ENCODE peak calls at places on chromosomes 11 and 22, in nine cellular contexts. One of them, this sample, is unnamed.

GRCh38 chr11:2524446-2525165 is 79.8 kb downstream of the KCNQ1 start:
- DNase-seq in germinal center: no peak
- DNase-seq in body of pancreas: peak
- DNase-seq in ureter: peak
- DNase-seq in SW480: no peak
- DNase-seq in left colon: peak
- DNase-seq in midbrain: no peak
- DNase-seq in IMR-90: no peak
- DNase-seq in Caco-2: peak
- DNase-seq in this sample: no peak

GRCh38 chr11:17473071-17473744 is 3.4 kb downstream of the ABCC8 start:
- DNase-seq in left colon: no peak
- DNase-seq in SW480: peak
- DNase-seq in midbrain: no peak
- DNase-seq in ureter: no peak
- DNase-seq in IMR-90: peak
- DNase-seq in germinal center: no peak
- DNase-seq in body of pancreas: peak
- DNase-seq in Caco-2: peak
- DNase-seq in this sample: no peak

GRCh38 chr11:26950260-26950719 is 43.6 kb upstream of the FIBIN start:
- DNase-seq in IMR-90: peak
- DNase-seq in body of pancreas: no peak
- DNase-seq in ureter: no peak
- DNase-seq in left colon: peak
- DNase-seq in SW480: no peak
- DNase-seq in Caco-2: no peak
- DNase-seq in midbrain: no peak
- DNase-seq in germinal center: no peak
- DNase-seq in this sample: no peak

GRCh38 chr11:14095882-14096281 is 133.4 kb downstream of the SPON1 start:
- DNase-seq in midbrain: no peak
- DNase-seq in germinal center: no peak
- DNase-seq in left colon: no peak
- DNase-seq in Caco-2: no peak
- DNase-seq in IMR-90: no peak
- DNase-seq in ureter: no peak
- DNase-seq in body of pancreas: no peak
- DNase-seq in SW480: no peak
- DNase-seq in this sample: no peak

GRCh38 chr22:24146190-24146616 is 35.1 kb upstream of the SUSD2 start:
- DNase-seq in body of pancreas: peak
- DNase-seq in midbrain: no peak
- DNase-seq in ureter: peak
- DNase-seq in IMR-90: peak
- DNase-seq in germinal center: peak
- DNase-seq in SW480: peak
- DNase-seq in left colon: peak
- DNase-seq in Caco-2: peak
- DNase-seq in this sample: peak

GRCh38 chr11:44381261-44381660 is 71.3 kb upstream of the ALX4 start:
- DNase-seq in body of pancreas: no peak
- DNase-seq in germinal center: no peak
- DNase-seq in left colon: no peak
- DNase-seq in Caco-2: peak
- DNase-seq in SW480: no peak
- DNase-seq in IMR-90: no peak
- DNase-seq in midbrain: no peak
- DNase-seq in ureter: no peak
- DNase-seq in this sample: no peak

GRCh38 chr11:14519692-14520085 is 497 bp downstream of the PSMA1 start:
- DNase-seq in midbrain: no peak
- DNase-seq in germinal center: peak
- DNase-seq in Caco-2: no peak
- DNase-seq in IMR-90: peak
- DNase-seq in left colon: no peak
- DNase-seq in body of pancreas: no peak
- DNase-seq in ureter: no peak
- DNase-seq in SW480: peak
- DNase-seq in this sample: no peak

GRCh38 chr11:96207459-96208449 is 135.2 kb downstream of the MAML2 start:
- DNase-seq in ureter: no peak
- DNase-seq in SW480: peak
- DNase-seq in left colon: peak
- DNase-seq in Caco-2: peak
- DNase-seq in body of pancreas: no peak
- DNase-seq in IMR-90: peak
- DNase-seq in midbrain: no peak
- DNase-seq in germinal center: no peak
- DNase-seq in this sample: no peak

GRCh38 chr11:45159781-45160365 is 13.4 kb downstream of the PRDM11 start:
- DNase-seq in body of pancreas: no peak
- DNase-seq in SW480: no peak
- DNase-seq in Caco-2: no peak
- DNase-seq in left colon: no peak
- DNase-seq in IMR-90: no peak
- DNase-seq in ureter: no peak
- DNase-seq in midbrain: no peak
- DNase-seq in germinal center: no peak
- DNase-seq in this sample: no peak

GRCh38 chr11:82239498-82239897 is 494.2 kb downstream of the FAM181B start:
- DNase-seq in IMR-90: no peak
- DNase-seq in midbrain: no peak
- DNase-seq in left colon: no peak
- DNase-seq in body of pancreas: no peak
- DNase-seq in ureter: no peak
- DNase-seq in Caco-2: no peak
- DNase-seq in SW480: no peak
- DNase-seq in germinal center: no peak
- DNase-seq in this sample: no peak

GRCh38 chr11:33633251-33634003 is 67.2 kb downstream of the C11orf91 start:
- DNase-seq in body of pancreas: no peak
- DNase-seq in germinal center: no peak
- DNase-seq in IMR-90: peak
- DNase-seq in midbrain: no peak
- DNase-seq in SW480: peak
- DNase-seq in ureter: no peak
- DNase-seq in Caco-2: peak
- DNase-seq in left colon: no peak
- DNase-seq in this sample: no peak

GRCh38 chr11:134667505-134667904 is 255.5 kb upstream of the B3GAT1 start:
- DNase-seq in body of pancreas: no peak
- DNase-seq in IMR-90: no peak
- DNase-seq in SW480: no peak
- DNase-seq in germinal center: no peak
- DNase-seq in left colon: no peak
- DNase-seq in ureter: peak
- DNase-seq in Caco-2: peak
- DNase-seq in midbrain: no peak
- DNase-seq in this sample: no peak

GRCh38 chr22:37126383-37126782 is 16.9 kb upstream of the TMPRSS6 start:
- DNase-seq in IMR-90: no peak
- DNase-seq in body of pancreas: no peak
- DNase-seq in SW480: peak
- DNase-seq in left colon: no peak
- DNase-seq in Caco-2: peak
- DNase-seq in midbrain: no peak
- DNase-seq in germinal center: no peak
- DNase-seq in ureter: no peak
- DNase-seq in this sample: no peak

GRCh38 chr11:57778318-57779037 is 16.9 kb downstream of the CTNND1 start:
- DNase-seq in SW480: peak
- DNase-seq in IMR-90: peak
- DNase-seq in Caco-2: peak
- DNase-seq in midbrain: peak
- DNase-seq in body of pancreas: peak
- DNase-seq in germinal center: no peak
- DNase-seq in ureter: peak
- DNase-seq in left colon: peak
- DNase-seq in this sample: no peak

GRCh38 chr22:40512426-40513136 is 123.9 kb downstream of the MRTFA start:
- DNase-seq in SW480: no peak
- DNase-seq in germinal center: no peak
- DNase-seq in midbrain: no peak
- DNase-seq in Caco-2: no peak
- DNase-seq in IMR-90: peak
- DNase-seq in ureter: no peak
- DNase-seq in left colon: no peak
- DNase-seq in body of pancreas: no peak
- DNase-seq in this sample: no peak

GRCh38 chr11:76617553-76618265 is 52.8 kb downstream of the LRRC32 start:
- DNase-seq in body of pancreas: no peak
- DNase-seq in germinal center: no peak
- DNase-seq in midbrain: no peak
- DNase-seq in SW480: no peak
- DNase-seq in IMR-90: peak
- DNase-seq in Caco-2: no peak
- DNase-seq in ureter: no peak
- DNase-seq in left colon: no peak
- DNase-seq in this sample: no peak

This sample was measured in NK-92 treated with Interleukin-12 subunit alpha and Interleukin-12 subunit beta, amount 100 ng/mL, for 24 hours.